ENCODE peak calls at places on chromosome X, in seven cellular contexts. One of them, this sample, is unnamed.

GRCh38 chrX:68723491-68724155 is 76.2 kb downstream of the STARD8 start:
- DNase-seq in IMR-90: no peak
- DNase-seq in non-pigmented ciliary epithelial cell: no peak
- DNase-seq in stimulated activated naive CD4-positive, alpha-beta T cell: no peak
- DNase-seq in fibroblast of the conjunctiva: no peak
- DNase-seq in T-helper 9 cell: no peak
- DNase-seq in stimulated activated CD4-positive, alpha-beta T cell treated with anti-CD3 and anti-CD28 coated beads, Interleukin-2, amount 100 ng/mL, for 24 hours: no peak
- DNase-seq in this sample: no peak

GRCh38 chrX:34521563-34521962 is 135.5 kb downstream of the TMEM47 start:
- DNase-seq in IMR-90: peak
- DNase-seq in non-pigmented ciliary epithelial cell: no peak
- DNase-seq in stimulated activated naive CD4-positive, alpha-beta T cell: no peak
- DNase-seq in fibroblast of the conjunctiva: no peak
- DNase-seq in T-helper 9 cell: no peak
- DNase-seq in stimulated activated CD4-positive, alpha-beta T cell treated with anti-CD3 and anti-CD28 coated beads, Interleukin-2, amount 100 ng/mL, for 24 hours: no peak
- DNase-seq in this sample: no peak

GRCh38 chrX:119067023-119067739 is 5.6 kb upstream of the CT47C1 start:
- DNase-seq in IMR-90: peak
- DNase-seq in non-pigmented ciliary epithelial cell: no peak
- DNase-seq in stimulated activated naive CD4-positive, alpha-beta T cell: peak
- DNase-seq in fibroblast of the conjunctiva: peak
- DNase-seq in T-helper 9 cell: peak
- DNase-seq in stimulated activated CD4-positive, alpha-beta T cell treated with anti-CD3 and anti-CD28 coated beads, Interleukin-2, amount 100 ng/mL, for 24 hours: peak
- DNase-seq in this sample: no peak

GRCh38 chrX:103157511-103158316 is 57.2 kb upstream of the BEX4 start:
- DNase-seq in IMR-90: peak
- DNase-seq in non-pigmented ciliary epithelial cell: no peak
- DNase-seq in stimulated activated naive CD4-positive, alpha-beta T cell: no peak
- DNase-seq in fibroblast of the conjunctiva: peak
- DNase-seq in T-helper 9 cell: no peak
- DNase-seq in stimulated activated CD4-positive, alpha-beta T cell treated with anti-CD3 and anti-CD28 coated beads, Interleukin-2, amount 100 ng/mL, for 24 hours: peak
- DNase-seq in this sample: no peak

GRCh38 chrX:3177851-3178250 is 136.6 kb downstream of the ARSF start:
- DNase-seq in IMR-90: peak
- DNase-seq in non-pigmented ciliary epithelial cell: no peak
- DNase-seq in stimulated activated naive CD4-positive, alpha-beta T cell: no peak
- DNase-seq in fibroblast of the conjunctiva: no peak
- DNase-seq in T-helper 9 cell: no peak
- DNase-seq in stimulated activated CD4-positive, alpha-beta T cell treated with anti-CD3 and anti-CD28 coated beads, Interleukin-2, amount 100 ng/mL, for 24 hours: no peak
- DNase-seq in this sample: no peak

GRCh38 chrX:150990910-150991309 is 7.8 kb downstream of the HMGB3 start:
- DNase-seq in IMR-90: no peak
- DNase-seq in non-pigmented ciliary epithelial cell: no peak
- DNase-seq in stimulated activated naive CD4-positive, alpha-beta T cell: no peak
- DNase-seq in fibroblast of the conjunctiva: no peak
- DNase-seq in T-helper 9 cell: no peak
- DNase-seq in stimulated activated CD4-positive, alpha-beta T cell treated with anti-CD3 and anti-CD28 coated beads, Interleukin-2, amount 100 ng/mL, for 24 hours: no peak
- DNase-seq in this sample: no peak

GRCh38 chrX:120749141-120749846 is 119.4 kb upstream of the C1GALT1C1 start:
- DNase-seq in IMR-90: no peak
- DNase-seq in non-pigmented ciliary epithelial cell: no peak
- DNase-seq in stimulated activated naive CD4-positive, alpha-beta T cell: no peak
- DNase-seq in fibroblast of the conjunctiva: no peak
- DNase-seq in T-helper 9 cell: no peak
- DNase-seq in stimulated activated CD4-positive, alpha-beta T cell treated with anti-CD3 and anti-CD28 coated beads, Interleukin-2, amount 100 ng/mL, for 24 hours: no peak
- DNase-seq in this sample: no peak

GRCh38 chrX:132489256-132490085 is 633 bp upstream of the MBNL3 start:
- DNase-seq in IMR-90: peak
- DNase-seq in non-pigmented ciliary epithelial cell: no peak
- DNase-seq in stimulated activated naive CD4-positive, alpha-beta T cell: peak
- DNase-seq in fibroblast of the conjunctiva: peak
- DNase-seq in T-helper 9 cell: peak
- DNase-seq in stimulated activated CD4-positive, alpha-beta T cell treated with anti-CD3 and anti-CD28 coated beads, Interleukin-2, amount 100 ng/mL, for 24 hours: peak
- DNase-seq in this sample: peak

GRCh38 chrX:114635986-114636385 is 52.1 kb downstream of the HTR2C start:
- DNase-seq in IMR-90: no peak
- DNase-seq in non-pigmented ciliary epithelial cell: no peak
- DNase-seq in stimulated activated naive CD4-positive, alpha-beta T cell: no peak
- DNase-seq in fibroblast of the conjunctiva: no peak
- DNase-seq in T-helper 9 cell: no peak
- DNase-seq in stimulated activated CD4-positive, alpha-beta T cell treated with anti-CD3 and anti-CD28 coated beads, Interleukin-2, amount 100 ng/mL, for 24 hours: no peak
- DNase-seq in this sample: no peak

GRCh38 chrX:38060331-38060878 is 54.1 kb downstream of the SYTL5 start:
- DNase-seq in IMR-90: no peak
- DNase-seq in non-pigmented ciliary epithelial cell: no peak
- DNase-seq in stimulated activated naive CD4-positive, alpha-beta T cell: no peak
- DNase-seq in fibroblast of the conjunctiva: no peak
- DNase-seq in T-helper 9 cell: no peak
- DNase-seq in stimulated activated CD4-positive, alpha-beta T cell treated with anti-CD3 and anti-CD28 coated beads, Interleukin-2, amount 100 ng/mL, for 24 hours: no peak
- DNase-seq in this sample: no peak

GRCh38 chrX:104254442-104255115 is at the start of gene ESX1:
- DNase-seq in IMR-90: no peak
- DNase-seq in non-pigmented ciliary epithelial cell: no peak
- DNase-seq in stimulated activated naive CD4-positive, alpha-beta T cell: no peak
- DNase-seq in fibroblast of the conjunctiva: no peak
- DNase-seq in T-helper 9 cell: no peak
- DNase-seq in stimulated activated CD4-positive, alpha-beta T cell treated with anti-CD3 and anti-CD28 coated beads, Interleukin-2, amount 100 ng/mL, for 24 hours: no peak
- DNase-seq in this sample: no peak

GRCh38 chrX:137916090-137916746 is 350.3 kb downstream of the ZIC3 start:
- DNase-seq in IMR-90: no peak
- DNase-seq in non-pigmented ciliary epithelial cell: no peak
- DNase-seq in stimulated activated naive CD4-positive, alpha-beta T cell: no peak
- DNase-seq in fibroblast of the conjunctiva: no peak
- DNase-seq in T-helper 9 cell: no peak
- DNase-seq in stimulated activated CD4-positive, alpha-beta T cell treated with anti-CD3 and anti-CD28 coated beads, Interleukin-2, amount 100 ng/mL, for 24 hours: no peak
- DNase-seq in this sample: no peak

GRCh38 chrX:63525491-63525890 is 174.4 kb upstream of the SPIN4 start:
- DNase-seq in IMR-90: no peak
- DNase-seq in non-pigmented ciliary epithelial cell: no peak
- DNase-seq in stimulated activated naive CD4-positive, alpha-beta T cell: no peak
- DNase-seq in fibroblast of the conjunctiva: no peak
- DNase-seq in T-helper 9 cell: no peak
- DNase-seq in stimulated activated CD4-positive, alpha-beta T cell treated with anti-CD3 and anti-CD28 coated beads, Interleukin-2, amount 100 ng/mL, for 24 hours: no peak
- DNase-seq in this sample: no peak

GRCh38 chrX:50988649-50989048 is 78.1 kb downstream of the BMP15 start:
- DNase-seq in IMR-90: peak
- DNase-seq in non-pigmented ciliary epithelial cell: no peak
- DNase-seq in stimulated activated naive CD4-positive, alpha-beta T cell: no peak
- DNase-seq in fibroblast of the conjunctiva: peak
- DNase-seq in T-helper 9 cell: no peak
- DNase-seq in stimulated activated CD4-positive, alpha-beta T cell treated with anti-CD3 and anti-CD28 coated beads, Interleukin-2, amount 100 ng/mL, for 24 hours: peak
- DNase-seq in this sample: no peak

GRCh38 chrX:19964017-19964710 is 26.7 kb downstream of the BCLAF3 start:
- DNase-seq in IMR-90: no peak
- DNase-seq in non-pigmented ciliary epithelial cell: no peak
- DNase-seq in stimulated activated naive CD4-positive, alpha-beta T cell: no peak
- DNase-seq in fibroblast of the conjunctiva: no peak
- DNase-seq in T-helper 9 cell: no peak
- DNase-seq in stimulated activated CD4-positive, alpha-beta T cell treated with anti-CD3 and anti-CD28 coated beads, Interleukin-2, amount 100 ng/mL, for 24 hours: peak
- DNase-seq in this sample: no peak

GRCh38 chrX:31527455-31528126 is 455.8 kb upstream of the FTHL17 start:
- DNase-seq in IMR-90: no peak
- DNase-seq in non-pigmented ciliary epithelial cell: no peak
- DNase-seq in stimulated activated naive CD4-positive, alpha-beta T cell: no peak
- DNase-seq in fibroblast of the conjunctiva: no peak
- DNase-seq in T-helper 9 cell: no peak
- DNase-seq in stimulated activated CD4-positive, alpha-beta T cell treated with anti-CD3 and anti-CD28 coated beads, Interleukin-2, amount 100 ng/mL, for 24 hours: no peak
- DNase-seq in this sample: no peak

GRCh38 chrX:74490249-74490648 is 69.0 kb downstream of the SLC16A2 start:
- DNase-seq in IMR-90: no peak
- DNase-seq in non-pigmented ciliary epithelial cell: no peak
- DNase-seq in stimulated activated naive CD4-positive, alpha-beta T cell: no peak
- DNase-seq in fibroblast of the conjunctiva: no peak
- DNase-seq in T-helper 9 cell: no peak
- DNase-seq in stimulated activated CD4-positive, alpha-beta T cell treated with anti-CD3 and anti-CD28 coated beads, Interleukin-2, amount 100 ng/mL, for 24 hours: no peak
- DNase-seq in this sample: no peak

GRCh38 chrX:123665197-123665596 is 67.7 kb downstream of the THOC2 start:
- DNase-seq in IMR-90: no peak
- DNase-seq in non-pigmented ciliary epithelial cell: no peak
- DNase-seq in stimulated activated naive CD4-positive, alpha-beta T cell: no peak
- DNase-seq in fibroblast of the conjunctiva: no peak
- DNase-seq in T-helper 9 cell: no peak
- DNase-seq in stimulated activated CD4-positive, alpha-beta T cell treated with anti-CD3 and anti-CD28 coated beads, Interleukin-2, amount 100 ng/mL, for 24 hours: no peak
- DNase-seq in this sample: no peak

GRCh38 chrX:37905436-37906147 is 58.2 kb upstream of the DYNLT3 start:
- DNase-seq in IMR-90: peak
- DNase-seq in non-pigmented ciliary epithelial cell: no peak
- DNase-seq in stimulated activated naive CD4-positive, alpha-beta T cell: no peak
- DNase-seq in fibroblast of the conjunctiva: no peak
- DNase-seq in T-helper 9 cell: peak
- DNase-seq in stimulated activated CD4-positive, alpha-beta T cell treated with anti-CD3 and anti-CD28 coated beads, Interleukin-2, amount 100 ng/mL, for 24 hours: no peak
- DNase-seq in this sample: peak

GRCh38 chrX:104284407-104285000 is 29.8 kb upstream of the ESX1 start:
- DNase-seq in IMR-90: no peak
- DNase-seq in non-pigmented ciliary epithelial cell: no peak
- DNase-seq in stimulated activated naive CD4-positive, alpha-beta T cell: no peak
- DNase-seq in fibroblast of the conjunctiva: no peak
- DNase-seq in T-helper 9 cell: no peak
- DNase-seq in stimulated activated CD4-positive, alpha-beta T cell treated with anti-CD3 and anti-CD28 coated beads, Interleukin-2, amount 100 ng/mL, for 24 hours: no peak
- DNase-seq in this sample: no peak

GRCh38 chrX:151538190-151539122 is 25.0 kb upstream of the PASD1 start:
- DNase-seq in IMR-90: no peak
- DNase-seq in non-pigmented ciliary epithelial cell: no peak
- DNase-seq in stimulated activated naive CD4-positive, alpha-beta T cell: no peak
- DNase-seq in fibroblast of the conjunctiva: no peak
- DNase-seq in T-helper 9 cell: no peak
- DNase-seq in stimulated activated CD4-positive, alpha-beta T cell treated with anti-CD3 and anti-CD28 coated beads, Interleukin-2, amount 100 ng/mL, for 24 hours: no peak
- DNase-seq in this sample: no peak

GRCh38 chrX:132532955-132533354 is 44.1 kb upstream of the MBNL3 start:
- DNase-seq in IMR-90: peak
- DNase-seq in non-pigmented ciliary epithelial cell: no peak
- DNase-seq in stimulated activated naive CD4-positive, alpha-beta T cell: no peak
- DNase-seq in fibroblast of the conjunctiva: no peak
- DNase-seq in T-helper 9 cell: no peak
- DNase-seq in stimulated activated CD4-positive, alpha-beta T cell treated with anti-CD3 and anti-CD28 coated beads, Interleukin-2, amount 100 ng/mL, for 24 hours: no peak
- DNase-seq in this sample: no peak

This sample was measured in heart left ventricle.